ENCODE peak calls at places on chromosomes 2 and 18, in nine cellular contexts. One of them, this sample, is unnamed.

GRCh38 chr18:23189768-23190661 is 54.7 kb downstream of the CABLES1 start:
- DNase-seq in A549: no peak
- DNase-seq in adrenal gland: no peak
- DNase-seq in PC-9: no peak
- DNase-seq in brain microvascular endothelial cell: no peak
- DNase-seq in MM.1S: no peak
- DNase-seq in fibroblast of lung: no peak
- DNase-seq in psoas muscle: no peak
- DNase-seq in upper lobe of right lung: peak
- DNase-seq in this sample: no peak

GRCh38 chr2:130796280-130796679 is 40.4 kb upstream of the ARHGEF4 start:
- DNase-seq in fibroblast of lung: no peak
- DNase-seq in PC-9: no peak
- DNase-seq in psoas muscle: no peak
- DNase-seq in adrenal gland: no peak
- DNase-seq in brain microvascular endothelial cell: no peak
- DNase-seq in A549: no peak
- DNase-seq in upper lobe of right lung: no peak
- DNase-seq in MM.1S: no peak
- DNase-seq in this sample: no peak

GRCh38 chr2:188512456-188512855 is 220.8 kb downstream of the GULP1 start:
- DNase-seq in brain microvascular endothelial cell: no peak
- DNase-seq in upper lobe of right lung: no peak
- DNase-seq in PC-9: no peak
- DNase-seq in A549: peak
- DNase-seq in adrenal gland: no peak
- DNase-seq in fibroblast of lung: peak
- DNase-seq in MM.1S: peak
- DNase-seq in psoas muscle: no peak
- DNase-seq in this sample: no peak

GRCh38 chr2:219254590-219255219 is 987 bp upstream of the TUBA4A start:
- DNase-seq in PC-9: no peak
- DNase-seq in brain microvascular endothelial cell: no peak
- DNase-seq in A549: no peak
- DNase-seq in adrenal gland: peak
- DNase-seq in psoas muscle: no peak
- DNase-seq in upper lobe of right lung: no peak
- DNase-seq in MM.1S: peak
- DNase-seq in fibroblast of lung: no peak
- DNase-seq in this sample: peak

GRCh38 chr2:24863636-24864035 is 56.4 kb downstream of the ADCY3 start:
- DNase-seq in upper lobe of right lung: no peak
- DNase-seq in brain microvascular endothelial cell: no peak
- DNase-seq in MM.1S: no peak
- DNase-seq in PC-9: no peak
- DNase-seq in psoas muscle: no peak
- DNase-seq in fibroblast of lung: peak
- DNase-seq in A549: no peak
- DNase-seq in adrenal gland: no peak
- DNase-seq in this sample: no peak

GRCh38 chr2:104854507-104855173 is 725 bp downstream of the POU3F3 start:
- DNase-seq in brain microvascular endothelial cell: no peak
- DNase-seq in fibroblast of lung: peak
- DNase-seq in adrenal gland: no peak
- DNase-seq in psoas muscle: no peak
- DNase-seq in MM.1S: no peak
- DNase-seq in A549: no peak
- DNase-seq in upper lobe of right lung: no peak
- DNase-seq in PC-9: no peak
- DNase-seq in this sample: no peak

GRCh38 chr2:72457801-72458516 is 310.3 kb upstream of the CYP26B1 start:
- DNase-seq in upper lobe of right lung: no peak
- DNase-seq in adrenal gland: no peak
- DNase-seq in PC-9: peak
- DNase-seq in psoas muscle: no peak
- DNase-seq in brain microvascular endothelial cell: no peak
- DNase-seq in fibroblast of lung: no peak
- DNase-seq in MM.1S: no peak
- DNase-seq in A549: no peak
- DNase-seq in this sample: no peak

GRCh38 chr2:96431319-96431718 is 73.8 kb downstream of the NEURL3 start:
- DNase-seq in A549: no peak
- DNase-seq in adrenal gland: no peak
- DNase-seq in MM.1S: no peak
- DNase-seq in PC-9: peak
- DNase-seq in brain microvascular endothelial cell: no peak
- DNase-seq in fibroblast of lung: no peak
- DNase-seq in upper lobe of right lung: no peak
- DNase-seq in psoas muscle: peak
- DNase-seq in this sample: no peak

GRCh38 chr18:55237665-55238064 is 278.4 kb upstream of the CCDC68 start:
- DNase-seq in upper lobe of right lung: no peak
- DNase-seq in MM.1S: no peak
- DNase-seq in psoas muscle: no peak
- DNase-seq in brain microvascular endothelial cell: no peak
- DNase-seq in PC-9: no peak
- DNase-seq in adrenal gland: no peak
- DNase-seq in fibroblast of lung: no peak
- DNase-seq in A549: no peak
- DNase-seq in this sample: no peak

GRCh38 chr2:74525717-74526648 is at the start of gene DQX1:
- DNase-seq in A549: no peak
- DNase-seq in adrenal gland: no peak
- DNase-seq in brain microvascular endothelial cell: no peak
- DNase-seq in MM.1S: peak
- DNase-seq in upper lobe of right lung: no peak
- DNase-seq in PC-9: peak
- DNase-seq in psoas muscle: no peak
- DNase-seq in fibroblast of lung: no peak
- DNase-seq in this sample: peak

GRCh38 chr2:216371756-216372702 is at the start of gene MARCHF4:
- DNase-seq in fibroblast of lung: peak
- DNase-seq in A549: peak
- DNase-seq in psoas muscle: peak
- DNase-seq in brain microvascular endothelial cell: peak
- DNase-seq in upper lobe of right lung: peak
- DNase-seq in PC-9: peak
- DNase-seq in adrenal gland: peak
- DNase-seq in MM.1S: peak
- DNase-seq in this sample: no peak

GRCh38 chr18:70363861-70364260 is 75.0 kb downstream of the SOCS6 start:
- DNase-seq in PC-9: peak
- DNase-seq in MM.1S: no peak
- DNase-seq in upper lobe of right lung: no peak
- DNase-seq in A549: no peak
- DNase-seq in fibroblast of lung: peak
- DNase-seq in brain microvascular endothelial cell: no peak
- DNase-seq in adrenal gland: no peak
- DNase-seq in psoas muscle: no peak
- DNase-seq in this sample: no peak

GRCh38 chr2:25938345-25938744 is 44.0 kb downstream of the KIF3C start:
- DNase-seq in MM.1S: no peak
- DNase-seq in upper lobe of right lung: no peak
- DNase-seq in brain microvascular endothelial cell: no peak
- DNase-seq in A549: no peak
- DNase-seq in psoas muscle: peak
- DNase-seq in PC-9: no peak
- DNase-seq in fibroblast of lung: no peak
- DNase-seq in adrenal gland: no peak
- DNase-seq in this sample: no peak

GRCh38 chr18:74083071-74083954 is 64.3 kb downstream of the FBXO15 start:
- DNase-seq in psoas muscle: no peak
- DNase-seq in upper lobe of right lung: no peak
- DNase-seq in fibroblast of lung: no peak
- DNase-seq in A549: no peak
- DNase-seq in adrenal gland: no peak
- DNase-seq in brain microvascular endothelial cell: no peak
- DNase-seq in PC-9: no peak
- DNase-seq in MM.1S: no peak
- DNase-seq in this sample: no peak

GRCh38 chr18:74078257-74078656 is 69.4 kb downstream of the FBXO15 start:
- DNase-seq in upper lobe of right lung: no peak
- DNase-seq in brain microvascular endothelial cell: no peak
- DNase-seq in psoas muscle: no peak
- DNase-seq in fibroblast of lung: no peak
- DNase-seq in A549: no peak
- DNase-seq in adrenal gland: no peak
- DNase-seq in PC-9: no peak
- DNase-seq in MM.1S: no peak
- DNase-seq in this sample: no peak

GRCh38 chr18:74081966-74082365 is 65.7 kb downstream of the FBXO15 start:
- DNase-seq in MM.1S: no peak
- DNase-seq in PC-9: no peak
- DNase-seq in brain microvascular endothelial cell: no peak
- DNase-seq in fibroblast of lung: no peak
- DNase-seq in A549: no peak
- DNase-seq in psoas muscle: no peak
- DNase-seq in upper lobe of right lung: no peak
- DNase-seq in adrenal gland: no peak
- DNase-seq in this sample: no peak

GRCh38 chr18:74084184-74084583 is 63.5 kb downstream of the FBXO15 start:
- DNase-seq in MM.1S: no peak
- DNase-seq in A549: no peak
- DNase-seq in upper lobe of right lung: no peak
- DNase-seq in brain microvascular endothelial cell: no peak
- DNase-seq in psoas muscle: no peak
- DNase-seq in PC-9: no peak
- DNase-seq in adrenal gland: no peak
- DNase-seq in fibroblast of lung: no peak
- DNase-seq in this sample: no peak

DNA sequence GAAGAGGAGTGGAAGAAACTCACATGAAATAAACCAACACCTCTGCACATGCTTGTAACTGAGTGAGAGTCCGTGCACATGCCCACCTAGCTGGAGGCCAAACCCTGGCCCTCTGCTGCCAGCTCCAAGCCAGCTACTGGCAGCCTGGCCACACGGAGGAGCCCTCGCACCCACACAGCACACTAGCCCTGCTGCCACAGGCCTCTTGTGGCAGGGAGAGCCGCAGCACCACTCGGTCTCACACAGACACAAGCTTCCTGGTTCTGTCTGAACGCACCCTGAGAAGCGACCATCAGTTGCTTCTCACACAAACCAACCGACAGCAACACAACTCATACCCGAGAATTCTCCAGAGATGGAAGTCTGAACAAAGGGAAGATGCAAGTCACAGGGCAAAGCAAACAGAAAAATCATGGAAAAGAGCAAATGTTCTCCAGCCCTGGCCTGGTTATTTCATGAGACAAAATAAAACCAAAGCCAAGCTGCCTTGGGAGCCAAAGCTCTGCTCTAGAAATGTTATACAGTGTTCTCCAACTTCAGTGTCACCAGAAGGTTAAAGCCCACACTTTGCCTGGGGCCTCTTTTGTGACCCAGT is 65.1 kb downstream of the FBXO15 start:
- DNase-seq in brain microvascular endothelial cell: peak
- DNase-seq in psoas muscle: no peak
- DNase-seq in upper lobe of right lung: peak
- DNase-seq in A549: peak
- DNase-seq in fibroblast of lung: peak
- DNase-seq in adrenal gland: peak
- DNase-seq in MM.1S: peak
- DNase-seq in PC-9: no peak
- DNase-seq in this sample: no peak
- TF ChIP-seq CTCF in brain microvascular endothelial cell: peak
- TF ChIP-seq CTCF in psoas muscle: no peak
- TF ChIP-seq CTCF in upper lobe of right lung: peak
- TF ChIP-seq CTCF in A549: peak
- TF ChIP-seq CTCF in fibroblast of lung: no peak
- TF ChIP-seq CTCF in adrenal gland: peak
- TF ChIP-seq CTCF in MM.1S: peak
- TF ChIP-seq CTCF in PC-9: peak
- TF ChIP-seq CTCF in this sample: no peak

GRCh38 chr2:230473378-230473777 is 57.4 kb downstream of the SP100 start:
- DNase-seq in MM.1S: no peak
- DNase-seq in adrenal gland: no peak
- DNase-seq in upper lobe of right lung: no peak
- DNase-seq in fibroblast of lung: no peak
- DNase-seq in psoas muscle: no peak
- DNase-seq in brain microvascular endothelial cell: no peak
- DNase-seq in A549: no peak
- DNase-seq in PC-9: no peak
- DNase-seq in this sample: no peak
- TF ChIP-seq CTCF in MM.1S: no peak
- TF ChIP-seq CTCF in adrenal gland: no peak
- TF ChIP-seq CTCF in upper lobe of right lung: no peak
- TF ChIP-seq CTCF in fibroblast of lung: no peak
- TF ChIP-seq CTCF in psoas muscle: no peak
- TF ChIP-seq CTCF in brain microvascular endothelial cell: no peak
- TF ChIP-seq CTCF in A549: no peak
- TF ChIP-seq CTCF in PC-9: no peak
- TF ChIP-seq CTCF in this sample: no peak

GRCh38 chr2:108182489-108182888 is 57.3 kb upstream of the SULT1C3 start:
- DNase-seq in fibroblast of lung: peak
- DNase-seq in PC-9: no peak
- DNase-seq in adrenal gland: no peak
- DNase-seq in A549: no peak
- DNase-seq in brain microvascular endothelial cell: peak
- DNase-seq in MM.1S: peak
- DNase-seq in psoas muscle: no peak
- DNase-seq in upper lobe of right lung: no peak
- DNase-seq in this sample: no peak

GRCh38 chr2:108189316-108189715 is 50.5 kb upstream of the SULT1C3 start:
- DNase-seq in adrenal gland: no peak
- DNase-seq in A549: no peak
- DNase-seq in PC-9: no peak
- DNase-seq in upper lobe of right lung: no peak
- DNase-seq in psoas muscle: no peak
- DNase-seq in brain microvascular endothelial cell: peak
- DNase-seq in fibroblast of lung: peak
- DNase-seq in MM.1S: no peak
- DNase-seq in this sample: no peak

GRCh38 chr2:108184421-108184820 is 55.3 kb upstream of the SULT1C3 start:
- DNase-seq in upper lobe of right lung: no peak
- DNase-seq in A549: no peak
- DNase-seq in MM.1S: peak
- DNase-seq in fibroblast of lung: peak
- DNase-seq in PC-9: no peak
- DNase-seq in brain microvascular endothelial cell: peak
- DNase-seq in adrenal gland: no peak
- DNase-seq in psoas muscle: no peak
- DNase-seq in this sample: no peak
- TF ChIP-seq CTCF in upper lobe of right lung: peak
- TF ChIP-seq CTCF in A549: peak
- TF ChIP-seq CTCF in MM.1S: peak
- TF ChIP-seq CTCF in fibroblast of lung: peak
- TF ChIP-seq CTCF in PC-9: peak
- TF ChIP-seq CTCF in brain microvascular endothelial cell: peak
- TF ChIP-seq CTCF in adrenal gland: peak
- TF ChIP-seq CTCF in psoas muscle: no peak
- TF ChIP-seq CTCF in this sample: peak

GRCh38 chr18:6565336-6566081 is 150.8 kb upstream of the L3MBTL4 start:
- DNase-seq in upper lobe of right lung: no peak
- DNase-seq in A549: no peak
- DNase-seq in brain microvascular endothelial cell: no peak
- DNase-seq in psoas muscle: no peak
- DNase-seq in MM.1S: no peak
- DNase-seq in PC-9: no peak
- DNase-seq in adrenal gland: no peak
- DNase-seq in fibroblast of lung: no peak
- DNase-seq in this sample: no peak
- TF ChIP-seq CTCF in upper lobe of right lung: no peak
- TF ChIP-seq CTCF in A549: no peak
- TF ChIP-seq CTCF in brain microvascular endothelial cell: no peak
- TF ChIP-seq CTCF in psoas muscle: no peak
- TF ChIP-seq CTCF in MM.1S: no peak
- TF ChIP-seq CTCF in PC-9: no peak
- TF ChIP-seq CTCF in adrenal gland: no peak
- TF ChIP-seq CTCF in fibroblast of lung: no peak
- TF ChIP-seq CTCF in this sample: no peak

This sample was measured in CD14-positive monocyte.